ENCODE peak calls at places on chromosome 1, in seven cellular contexts. Q is K562; D is activated T-helper 1 cell treated with anti-CD3 and anti-CD28 coated beads, Interleukin-2, amount 50 U/mL, for 16 hours; A is AG09319; C is upper lobe of right lung; M is stimulated activated CD8-positive, alpha-beta memory T cell treated with anti-CD3 and anti-CD28 coated beads, Interleukin-4, amount 100 ng/mL, for 1 hour; L is endothelial cell. O is an unnamed sample.

GRCh38 chr1:65174585-65174984 is 26.6 kb downstream of the AK4 start:
- DNase-seq in A (peak), C (no peak), Q (no peak), M (no peak), D (no peak), L (no peak), O (no peak)

GRCh38 chr1:6435547-6435946 is 11.0 kb downstream of the ESPN start:
- DNase-seq in C (no peak), Q (no peak), A (no peak), M (no peak), D (no peak), L (no peak), O (no peak)

GRCh38 chr1:29499101-29499650 is 262.9 kb downstream of the PTPRU start:
- DNase-seq in C (no peak), L (no peak), Q (no peak), D (no peak), M (no peak), A (no peak), O (no peak)

GRCh38 chr1:236904874-236905741 is 99.1 kb downstream of the MT1HL1 start:
- DNase-seq in Q (peak), M (no peak), A (peak), C (no peak), L (no peak), D (no peak), O (no peak)

GRCh38 chr1:179590671-179591070 is 961 bp upstream of the TDRD5 start:
- DNase-seq in C (no peak), Q (no peak), D (no peak), A (no peak), L (no peak), M (no peak), O (no peak)

GRCh38 chr1:183027791-183028190 is 4.6 kb downstream of the LAMC1 start:
- DNase-seq in M (no peak), A (no peak), D (no peak), C (no peak), Q (no peak), L (no peak), O (no peak)

GRCh38 chr1:9874412-9874811 is 35.7 kb downstream of the CTNNBIP1 start:
- DNase-seq in L (no peak), M (no peak), D (no peak), A (no peak), Q (no peak), C (no peak), O (no peak)

GRCh38 chr1:22350171-22350961 is 101.3 kb upstream of the ZBTB40 start:
- DNase-seq in C (peak), M (no peak), Q (no peak), L (no peak), D (no peak), A (no peak), O (no peak)

GRCh38 chr1:77039739-77040138 is 172.5 kb downstream of the ST6GALNAC5 start:
- DNase-seq in A (peak), L (no peak), Q (no peak), D (no peak), C (no peak), M (no peak), O (no peak)

GRCh38 chr1:200977071-200977754 is 46.3 kb downstream of the KIF21B start:
- DNase-seq in D (no peak), C (no peak), L (no peak), Q (no peak), M (no peak), A (no peak), O (no peak)